ENCODE peak calls at places on chromosome 14, in five cellular contexts. L is OCI-LY7, M is MM.1S, B is kidney, Z is left lung. E is an unnamed sample. For H3K4me1, the result is how much of the 10 kb centered on the place peaks cover.

GRCh38 chr14:29235991-29236390 is 469.4 kb downstream of the FOXG1 start:
- DNase-seq in L (no peak), M (no peak), B (no peak), Z (no peak), E (no peak)

GRCh38 chr14:36019126-36019525 is 157.4 kb downstream of the PTCSC3 start:
- DNase-seq in L (no peak), M (no peak), B (no peak), Z (no peak), E (no peak)

GRCh38 chr14:34593740-34594375 is 36.1 kb downstream of the SNX6 start:
- DNase-seq in L (no peak), M (no peak), B (peak), Z (no peak), E (no peak)

GRCh38 chr14:56474419-56475022 is 105.1 kb upstream of the TMEM260 start:
- DNase-seq in L (peak), M (peak), B (no peak), Z (no peak), E (no peak)

GRCh38 chr14:62436256-62436655 is 609.0 kb downstream of the KCNH5 start:
- DNase-seq in L (no peak), M (no peak), B (no peak), Z (no peak), E (no peak)

GRCh38 chr14:68295316-68295816 is 475.8 kb downstream of the RAD51B start:
- DNase-seq in L (no peak), M (no peak), B (no peak), Z (peak), E (no peak)

GRCh38 chr14:91190853-91191252 is 53.7 kb downstream of the GPR68 start:
- DNase-seq in L (no peak), M (no peak), B (no peak), Z (no peak), E (no peak)

GRCh38 chr14:71113376-71113775 is 206.1 kb downstream of the PCNX1 start:
- DNase-seq in L (no peak), M (no peak), B (no peak), Z (no peak), E (no peak)

GRCh38 chr14:51439896-51440295 is 199.8 kb downstream of the TMX1 start:
- DNase-seq in L (no peak), M (no peak), B (no peak), Z (no peak), E (no peak)

GRCh38 chr14:47012533-47012932 is 361.0 kb upstream of the RPL10L start:
- DNase-seq in L (no peak), M (no peak), B (no peak), Z (no peak), E (no peak)

GRCh38 chr14:89658977-89659670 is 242.1 kb upstream of the FOXN3 start:
- DNase-seq in L (no peak), M (no peak), B (no peak), Z (no peak), E (no peak)

GRCh38 chr14:99389171-99389826 is 91.4 kb downstream of the SETD3 start:
- DNase-seq in L (peak), M (no peak), B (no peak), Z (no peak), E (no peak)

GRCh38 chr14:100192250-100192671 is 32.8 kb upstream of the DEGS2 start:
- DNase-seq in L (no peak), M (no peak), B (peak), Z (no peak), E (no peak)

GRCh38 chr14:93133476-93133875 is 17.8 kb upstream of the ITPK1 start:
- DNase-seq in L (no peak), M (no peak), B (no peak), Z (peak), E (no peak)

GRCh38 chr14:55762595-55763232 is 182.7 kb downstream of the KTN1 start:
- DNase-seq in L (no peak), M (no peak), B (no peak), Z (no peak), E (no peak)

GRCh38 chr14:62691613-62692489 is 353.4 kb downstream of the KCNH5 start:
- DNase-seq in L (no peak), M (no peak), B (no peak), Z (peak), E (peak)

GRCh38 chr14:40601063-40601462 is 1005.6 kb upstream of the LRFN5 start:
- DNase-seq in L (no peak), M (no peak), B (no peak), Z (no peak), E (no peak)

GRCh38 chr14:34931206-34931605 is 51.6 kb upstream of the SRP54 start:
- DNase-seq in L (peak), M (no peak), B (no peak), Z (no peak), E (no peak)

GRCh38 chr14:88639221-88639620 is 76.4 kb downstream of the ZC3H14 start:
- DNase-seq in L (no peak), M (no peak), B (no peak), Z (no peak), E (no peak)

GRCh38 chr14:43535231-43535838 is 971.7 kb downstream of the FSCB start:
- DNase-seq in L (no peak), M (no peak), B (no peak), Z (no peak), E (no peak)

GRCh38 chr14:28101992-28102391 is 664.6 kb upstream of the FOXG1 start:
- DNase-seq in L (no peak), M (no peak), B (no peak), Z (no peak), E (no peak)

GRCh38 chr14:33057585-33057984 is 118.9 kb downstream of the NPAS3 start:
- DNase-seq in L (no peak), M (no peak), B (no peak), Z (no peak), E (no peak)

GRCh38 chr14:87196436-87196835 is 796.5 kb downstream of the GALC start:
- DNase-seq in L (no peak), M (no peak), B (no peak), Z (no peak), E (no peak)

GRCh38 chr14:95024380-95024779 is 132.9 kb downstream of the DICER1 start:
- DNase-seq in L (no peak), M (no peak), B (no peak), Z (no peak), E (no peak)

GRCh38 chr14:42192659-42193425 is 586.2 kb downstream of the LRFN5 start:
- DNase-seq in L (no peak), M (no peak), B (no peak), Z (no peak), E (no peak)
- TF ChIP-seq CTCF in L (no peak), M (no peak), B (no peak), Z (no peak), E (no peak)

DNA sequence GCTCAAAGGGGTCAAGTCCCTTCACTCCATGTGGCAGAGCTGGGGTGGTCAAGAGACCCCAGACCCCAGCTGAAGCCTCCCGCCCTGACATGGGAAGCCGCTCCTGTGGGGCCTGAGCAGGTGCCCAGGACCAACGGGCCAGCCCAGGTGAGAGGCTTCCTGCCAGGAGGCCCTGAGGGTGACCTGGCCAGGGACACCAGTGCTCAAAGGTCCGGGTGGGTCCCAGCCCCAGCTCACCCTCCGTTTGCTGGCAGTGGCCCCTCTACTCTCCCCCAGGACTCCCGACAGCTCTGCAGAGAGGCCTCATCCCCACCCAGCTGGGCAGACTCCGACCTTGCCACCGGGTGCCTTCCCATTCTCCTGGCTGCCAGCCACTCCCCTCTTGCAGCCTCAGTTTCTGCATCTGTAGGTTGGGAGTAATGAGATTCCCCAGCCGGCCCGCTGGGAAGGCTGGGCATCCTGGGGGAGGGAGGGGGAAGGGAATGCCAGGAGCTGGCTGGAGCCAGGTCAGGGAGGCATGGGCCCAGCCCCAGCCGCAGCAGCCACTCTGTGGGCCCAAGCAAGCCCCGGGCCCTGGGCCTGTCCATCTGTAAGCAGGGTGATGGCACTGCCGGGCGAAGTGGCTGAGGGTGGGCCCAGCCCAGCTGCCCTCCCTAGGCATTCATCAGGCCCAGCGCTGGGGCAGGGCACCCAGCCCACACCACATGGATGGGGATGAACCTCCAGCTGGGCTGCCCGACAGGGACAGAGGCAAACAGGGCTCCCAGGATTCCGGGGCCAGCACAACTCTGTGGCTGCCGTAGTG is 10.3 kb upstream of the INF2 start:
- DNase-seq in L (no peak), M (no peak), B (peak), Z (no peak), E (no peak)
- H3K4me1 ChIP-seq in L (under half), M (under half), B (under half), Z (half or more), E (under half)

GRCh38 chr14:23566112-23566781 is 1.3 kb downstream of the AP1G2 start:
- DNase-seq in L (no peak), M (no peak), B (peak), Z (no peak), E (no peak)

GRCh38 chr14:23565626-23566025 is 2.0 kb downstream of the AP1G2 start:
- DNase-seq in L (no peak), M (no peak), B (peak), Z (no peak), E (no peak)

GRCh38 chr14:23568021-23568599 is 519 bp upstream of the AP1G2 start:
- DNase-seq in L (no peak), M (no peak), B (peak), Z (no peak), E (peak)

GRCh38 chr14:23567186-23568020 is at the start of gene AP1G2:
- DNase-seq in L (peak), M (peak), B (peak), Z (peak), E (peak)

DNA sequence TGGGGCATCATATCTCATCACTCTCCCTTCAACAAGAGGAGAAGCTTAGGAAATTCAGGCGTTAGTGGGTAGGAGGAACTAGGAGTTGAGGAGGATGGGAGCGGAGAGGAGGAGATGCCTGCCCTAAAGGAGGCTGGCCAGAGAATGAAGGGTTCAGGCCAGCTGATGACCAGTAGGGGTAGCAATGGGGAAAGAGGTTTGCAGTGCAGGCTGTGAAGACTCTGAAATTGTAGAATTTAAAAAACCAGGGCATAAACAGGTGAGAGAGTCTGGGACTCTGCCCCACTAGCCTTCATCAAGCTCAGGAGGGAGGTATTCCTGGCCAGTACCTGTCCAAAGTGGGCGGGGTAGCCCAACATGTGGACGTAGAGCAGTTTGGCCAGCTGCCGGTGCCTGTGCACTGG is 807 bp downstream of the AP1G2 start:
- DNase-seq in L (no peak), M (no peak), B (no peak), Z (no peak), E (no peak)
- TF ChIP-seq CTCF in L (no peak), M (peak), B (no peak), Z (no peak), E (no peak)

DNA sequence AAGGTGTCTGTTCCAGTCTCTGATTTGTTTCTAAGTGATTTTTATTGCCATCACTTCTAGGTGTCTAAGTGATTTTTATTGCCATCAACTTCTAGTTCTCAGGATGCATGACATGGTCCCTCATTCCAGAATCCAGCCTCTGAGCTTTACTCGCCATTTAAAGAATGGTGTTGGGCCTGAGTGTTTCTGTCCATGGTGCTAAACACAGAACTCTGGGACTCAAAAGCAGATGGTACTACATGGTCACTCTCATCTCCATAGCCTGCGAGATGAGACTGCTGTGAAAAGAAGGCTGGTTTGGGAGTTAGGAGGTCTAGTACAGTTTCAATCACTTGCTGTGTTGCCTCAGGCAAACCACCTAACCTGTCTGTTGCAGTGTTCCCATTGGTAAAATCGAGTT is 276.6 kb downstream of the NRXN3 start:
- DNase-seq in L (no peak), M (no peak), B (no peak), Z (no peak), E (no peak)
- H3K4me1 ChIP-seq in L (under half), M (under half), B (under half), Z (under half), E (under half)

DNA sequence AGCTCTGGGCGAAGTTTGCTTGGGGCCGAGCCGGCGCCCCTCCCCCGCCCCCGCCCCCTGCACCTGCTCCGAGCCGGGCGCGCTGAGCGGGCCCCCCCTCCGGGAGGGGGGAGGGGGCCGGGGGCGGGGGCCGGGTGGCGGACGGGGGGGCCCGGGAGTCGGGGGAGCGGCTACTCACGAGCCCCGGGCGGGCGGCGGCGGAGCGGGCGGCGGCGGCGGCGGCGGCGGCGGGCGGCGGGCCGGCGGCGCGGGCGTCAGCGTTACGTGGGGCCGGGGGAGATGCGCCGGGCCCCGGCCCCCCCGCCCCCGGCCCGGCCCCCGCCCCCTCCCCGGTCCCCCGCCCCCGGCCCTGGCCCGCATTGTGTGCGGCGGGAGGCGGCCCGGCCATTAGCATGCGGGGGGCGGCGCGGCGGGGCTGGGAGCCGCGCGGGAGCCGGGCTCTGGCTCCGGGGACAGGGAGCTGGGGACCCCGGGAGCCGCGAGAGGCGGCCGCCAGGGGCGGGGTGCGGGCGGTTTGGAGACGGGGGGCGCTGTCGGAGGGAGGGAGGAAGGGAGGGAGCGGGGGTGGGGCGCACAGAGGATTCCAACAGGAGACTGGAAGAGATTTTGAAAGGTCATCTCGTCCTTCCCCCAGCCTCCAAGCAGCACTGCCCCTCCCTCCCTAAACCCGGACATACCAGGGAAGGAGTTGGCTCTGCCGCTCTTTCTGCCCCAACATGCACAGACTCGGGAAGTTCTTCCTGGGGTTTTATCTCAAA is at the start of gene ZNF219:
- DNase-seq in L (peak), M (no peak), B (peak), Z (peak), E (peak)
- TF ChIP-seq CTCF in L (peak), M (no peak), B (no peak), Z (no peak), E (peak)

DNA sequence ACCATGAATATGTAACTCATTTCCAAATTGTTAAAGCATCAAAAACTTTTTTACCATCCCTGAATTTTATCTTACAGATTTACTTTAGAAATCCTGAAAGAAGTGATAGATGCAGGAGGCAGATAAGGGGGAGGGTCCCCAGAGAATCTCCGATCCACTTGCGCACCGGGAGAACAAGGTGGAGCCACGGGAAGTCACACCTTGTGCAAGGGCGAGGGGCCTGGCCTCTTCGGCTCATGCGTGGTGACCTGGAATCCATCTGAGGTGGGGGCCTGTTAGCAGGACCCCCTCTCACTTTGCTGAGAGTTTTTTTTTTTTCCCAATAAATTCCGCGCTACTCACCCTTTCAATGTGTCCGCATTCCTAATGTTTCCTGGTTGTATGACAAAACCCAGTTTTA is 80.2 kb upstream of the CDKN3 start:
- DNase-seq in L (no peak), M (no peak), B (peak), Z (no peak), E (no peak)
- H3K4me1 ChIP-seq in L (under half), M (under half), B (under half), Z (under half), E (under half)

GRCh38 chr14:64542839-64543207 is 2.3 kb downstream of the HSPA2 start:
- DNase-seq in L (no peak), M (no peak), B (no peak), Z (no peak), E (no peak)

GRCh38 chr14:64539186-64539552 is 1.4 kb upstream of the HSPA2 start:
- DNase-seq in L (no peak), M (no peak), B (no peak), Z (no peak), E (no peak)

GRCh38 chr14:64541261-64541970 is 875 bp downstream of the HSPA2 start:
- DNase-seq in L (no peak), M (no peak), B (peak), Z (no peak), E (peak)

GRCh38 chr14:64541971-64542838 is 1.7 kb downstream of the HSPA2 start:
- DNase-seq in L (no peak), M (no peak), B (peak), Z (no peak), E (no peak)

DNA sequence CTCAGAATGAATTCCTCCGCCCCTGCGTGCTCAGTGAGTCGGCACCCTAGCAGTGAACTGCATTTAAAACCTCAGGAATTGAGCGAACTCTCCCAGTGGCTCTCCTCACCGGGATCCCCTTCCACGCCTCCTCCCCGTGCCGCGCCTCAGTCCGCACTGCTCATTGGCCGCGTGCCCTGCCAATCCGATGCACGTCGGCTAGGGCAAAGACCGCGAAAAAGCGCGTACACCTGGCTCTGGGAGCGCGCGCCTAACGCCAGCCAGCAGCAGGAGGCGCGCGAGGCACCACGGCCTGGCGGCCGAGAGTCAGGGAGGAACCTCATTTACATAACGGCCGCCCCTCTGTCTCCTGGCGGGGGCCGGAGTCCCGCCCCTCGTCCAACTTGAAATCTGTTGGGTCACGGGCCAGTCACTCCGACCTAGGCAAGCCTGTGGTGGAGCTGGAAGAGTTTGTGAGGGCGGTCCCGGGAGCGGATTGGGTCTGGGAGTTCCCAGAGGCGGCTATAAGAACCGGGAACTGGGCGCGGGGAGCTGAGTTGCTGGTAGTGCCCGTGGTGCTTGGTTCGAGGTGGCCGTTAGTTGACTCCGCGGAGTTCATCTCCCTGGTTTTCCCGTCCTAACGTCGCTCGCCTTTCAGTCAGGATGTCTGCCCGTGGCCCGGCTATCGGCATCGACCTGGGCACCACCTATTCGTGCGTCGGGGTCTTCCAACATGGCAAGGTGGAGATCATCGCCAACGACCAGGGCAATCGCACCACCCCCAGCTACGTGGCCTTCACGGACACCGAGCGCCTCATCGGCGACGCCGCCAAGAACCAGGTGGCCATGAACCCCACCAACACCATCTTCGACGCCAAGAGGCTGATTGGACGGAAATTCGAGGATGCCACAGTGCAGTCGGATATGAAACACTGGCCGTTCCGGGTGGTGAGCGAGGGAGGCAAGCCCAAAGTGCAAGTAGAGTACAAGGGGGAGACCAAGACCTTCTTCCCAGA is at the start of gene HSPA2:
- DNase-seq in L (peak), M (peak), B (peak), Z (peak), E (peak)
- TF ChIP-seq CTCF in L (peak), M (peak), B (peak), Z (peak), E (peak)

GRCh38 chr14:74835607-74836250 is 40.2 kb downstream of the PROX2 start:
- DNase-seq in L (peak), M (no peak), B (no peak), Z (no peak), E (no peak)
- H3K4me1 ChIP-seq in L (under half), M (under half), B (under half), Z (under half), E (under half)